ENCODE peak calls at places on chromosome 16, in six cellular contexts. D, F, Q, O, M and J are unnamed samples.

GRCh38 chr16:46688101-46688656 is 799 bp downstream of the VPS35 start:
- DNase-seq in D (no peak), F (no peak), Q (no peak), O (no peak), M (no peak), J (no peak)

GRCh38 chr16:84116720-84117481 is at the start of gene MBTPS1:
- DNase-seq in D (peak), F (peak), Q (peak), O (peak), M (peak), J (peak)

GRCh38 chr16:728131-728889 is 1.4 kb downstream of the HAGHL start:
- DNase-seq in D (peak), F (peak), Q (peak), O (no peak), M (peak), J (peak)

GRCh38 chr16:89863741-89864391 is 9.5 kb upstream of the TCF25 start:
- DNase-seq in D (peak), F (no peak), Q (peak), O (no peak), M (peak), J (peak)

GRCh38 chr16:53504161-53504663 is 1.2 kb upstream of the AKTIP start:
- DNase-seq in D (peak), F (peak), Q (no peak), O (peak), M (peak), J (no peak)

GRCh38 chr16:79066621-79067020 is 533.9 kb downstream of the MAF start:
- DNase-seq in D (no peak), F (no peak), Q (no peak), O (no peak), M (no peak), J (no peak)

GRCh38 chr16:24685539-24686432 is 43.7 kb upstream of the TNRC6A start:
- DNase-seq in D (no peak), F (peak), Q (no peak), O (peak), M (no peak), J (no peak)

GRCh38 chr16:3959148-3959547 is 78.6 kb upstream of the CREBBP start:
- DNase-seq in D (no peak), F (no peak), Q (no peak), O (no peak), M (no peak), J (no peak)

GRCh38 chr16:86787538-86787937 is 209.2 kb downstream of the FOXL1 start:
- DNase-seq in D (no peak), F (no peak), Q (no peak), O (no peak), M (no peak), J (no peak)